ENCODE peak calls at places on chromosome 20, in four cellular contexts. D, O, K and I are unnamed samples.

GRCh38 chr20:41308726-41309413 is 8.7 kb downstream of the ZHX3 start:
- DNase-seq in D (no peak), O (no peak), K (peak), I (no peak)

GRCh38 chr20:17844133-17844429 is 124.5 kb downstream of the SNX5 start:
- DNase-seq in D (no peak), O (no peak), K (no peak), I (no peak)

GRCh38 chr20:32474009-32474716 is 111.0 kb downstream of the NOL4L start:
- DNase-seq in D (no peak), O (no peak), K (peak), I (peak)

GRCh38 chr20:2386516-2387179 is 5.9 kb downstream of the TGM6 start:
- DNase-seq in D (no peak), O (no peak), K (no peak), I (no peak)

GRCh38 chr20:3250091-3250504 is 11.1 kb upstream of the SLC4A11 start:
- DNase-seq in D (no peak), O (peak), K (peak), I (peak)

GRCh38 chr20:21368791-21369190 is 28.5 kb downstream of the NKX2-4 start:
- DNase-seq in D (no peak), O (no peak), K (no peak), I (no peak)

GRCh38 chr20:21396045-21396893 is 1.1 kb downstream of the NKX2-4 start:
- DNase-seq in D (no peak), O (peak), K (no peak), I (no peak)

GRCh38 chr20:59149678-59150504 is 13.7 kb upstream of the ZNF831 start:
- DNase-seq in D (no peak), O (no peak), K (no peak), I (no peak)

GRCh38 chr20:56447227-56447626 is 21.2 kb upstream of the RTF2 start:
- DNase-seq in D (no peak), O (no peak), K (no peak), I (no peak)

GRCh38 chr20:10665791-10666190 is 8.0 kb downstream of the JAG1 start:
- DNase-seq in D (no peak), O (no peak), K (no peak), I (no peak)

GRCh38 chr20:17636523-17637412 is 45.3 kb downstream of the RRBP1 start:
- DNase-seq in D (no peak), O (peak), K (no peak), I (no peak)

GRCh38 chr20:60199866-60200265 is 241.6 kb downstream of the CDH26 start:
- DNase-seq in D (no peak), O (no peak), K (no peak), I (no peak)

GRCh38 chr20:51326241-51326819 is 216.2 kb downstream of the NFATC2 start:
- DNase-seq in D (no peak), O (peak), K (peak), I (peak)

GRCh38 chr20:58251979-58252591 is 23.6 kb upstream of the ANKRD60 start:
- DNase-seq in D (no peak), O (no peak), K (peak), I (peak)

GRCh38 chr20:5886788-5887187 is 63.5 kb downstream of the TRMT6 start:
- DNase-seq in D (no peak), O (no peak), K (no peak), I (no peak)

GRCh38 chr20:33209789-33210188 is 7.4 kb upstream of the BPIFA3 start:
- DNase-seq in D (no peak), O (peak), K (peak), I (peak)

GRCh38 chr20:24411003-24411402 is 58.4 kb upstream of the SYNDIG1 start:
- DNase-seq in D (no peak), O (no peak), K (no peak), I (no peak)

GRCh38 chr20:17972121-17972520 is 3.3 kb downstream of the MGME1 start:
- DNase-seq in D (no peak), O (no peak), K (no peak), I (no peak)

GRCh38 chr20:24147961-24148360 is 159.4 kb upstream of the GGTLC1 start:
- DNase-seq in D (no peak), O (no peak), K (no peak), I (no peak)

GRCh38 chr20:5513975-5514516 is 197.3 kb upstream of the PROKR2 start:
- DNase-seq in D (no peak), O (no peak), K (no peak), I (peak)

GRCh38 chr20:57381596-57382503 is 9.3 kb upstream of the RBM38 start:
- DNase-seq in D (no peak), O (peak), K (peak), I (peak)

GRCh38 chr20:16947346-16947943 is 199.3 kb downstream of the OTOR start:
- DNase-seq in D (no peak), O (no peak), K (no peak), I (no peak)

GRCh38 chr20:24827603-24828295 is 121.3 kb upstream of the CST7 start:
- DNase-seq in D (no peak), O (no peak), K (no peak), I (no peak)

GRCh38 chr20:12673352-12673751 is 335.4 kb upstream of the SPTLC3 start:
- DNase-seq in D (no peak), O (no peak), K (no peak), I (no peak)

GRCh38 chr20:23145281-23145700 is 59.2 kb upstream of the CD93 start:
- DNase-seq in D (no peak), O (no peak), K (no peak), I (no peak)

GRCh38 chr20:37351689-37352610 is 6.0 kb downstream of the SRC start:
- DNase-seq in D (no peak), O (no peak), K (no peak), I (no peak)

GRCh38 chr20:39004508-39004907 is 42.4 kb downstream of the DHX35 start:
- DNase-seq in D (no peak), O (no peak), K (no peak), I (no peak)

GRCh38 chr20:34403063-34403827 is 40.2 kb downstream of the ITCH start:
- DNase-seq in D (no peak), O (no peak), K (no peak), I (peak)

GRCh38 chr20:3744806-3745685 is 12.6 kb downstream of the HSPA12B start:
- DNase-seq in D (no peak), O (peak), K (peak), I (peak)

GRCh38 chr20:40254023-40254772 is 434.8 kb downstream of the MAFB start:
- DNase-seq in D (no peak), O (no peak), K (no peak), I (no peak)
- TF ChIP-seq NR2C2 in D (no peak), O (no peak), K (no peak), I (no peak)

GRCh38 chr20:63740070-63740500 is 509 bp downstream of the SLC2A4RG start:
- DNase-seq in D (no peak), O (peak), K (peak), I (no peak)

GRCh38 chr20:63737940-63738686 is 1.5 kb upstream of the SLC2A4RG start:
- DNase-seq in D (no peak), O (peak), K (peak), I (peak)

GRCh38 chr20:63740501-63741353 is 1.2 kb downstream of the SLC2A4RG start:
- DNase-seq in D (no peak), O (peak), K (peak), I (peak)

GRCh38 chr20:63738687-63739128 is 868 bp upstream of the SLC2A4RG start:
- DNase-seq in D (no peak), O (peak), K (peak), I (peak)

DNA sequence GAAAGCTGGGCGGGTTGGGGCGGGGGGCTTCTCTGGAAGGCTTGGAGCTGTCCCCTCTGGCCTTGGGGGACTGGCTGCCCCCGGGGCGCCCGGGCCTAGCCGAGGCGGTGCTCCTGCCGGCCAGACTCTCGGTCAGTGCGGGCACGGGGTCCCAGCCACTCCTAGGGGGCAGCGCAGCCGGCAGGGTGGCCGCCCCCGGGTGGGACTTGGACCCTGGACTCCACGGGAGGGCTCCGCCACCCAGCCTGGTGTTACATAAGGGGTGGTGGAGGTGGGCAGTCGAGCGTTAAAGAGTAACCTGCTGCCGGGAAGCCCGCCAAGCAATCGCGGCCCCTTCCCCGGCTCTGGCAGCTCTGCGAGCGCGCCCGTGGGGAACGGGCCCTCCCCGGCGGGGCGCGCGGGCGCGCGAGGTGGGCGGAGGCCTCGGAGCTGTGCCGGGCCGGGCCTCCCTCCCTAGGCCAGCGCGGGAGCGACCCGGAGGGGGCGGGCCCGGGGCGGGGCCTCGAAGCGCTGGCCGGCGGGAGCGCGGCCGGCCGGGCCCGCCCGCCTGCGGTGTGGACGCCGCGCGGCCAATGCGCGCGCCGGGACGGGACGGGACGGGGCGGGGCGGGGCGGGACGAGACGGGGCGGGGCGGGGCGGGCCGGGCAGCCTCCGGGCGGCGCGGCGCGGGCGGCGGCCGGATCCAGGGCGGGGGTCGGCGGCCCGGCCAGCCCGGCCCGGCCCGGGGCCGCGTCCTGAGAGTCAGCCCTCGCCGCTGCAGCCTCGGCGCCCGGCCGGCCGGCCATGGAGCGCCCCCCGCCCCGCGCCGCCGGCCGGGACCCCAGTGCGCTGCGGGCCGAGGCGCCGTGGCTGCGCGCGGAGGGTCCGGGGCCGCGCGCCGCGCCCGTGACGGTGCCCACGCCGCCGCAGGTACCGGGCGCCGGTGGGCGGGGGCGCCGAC is at the start of gene SLC2A4RG:
- DNase-seq in D (no peak), O (peak), K (peak), I (peak)
- TF ChIP-seq NR2C2 in D (no peak), O (no peak), K (no peak), I (peak)

DNA sequence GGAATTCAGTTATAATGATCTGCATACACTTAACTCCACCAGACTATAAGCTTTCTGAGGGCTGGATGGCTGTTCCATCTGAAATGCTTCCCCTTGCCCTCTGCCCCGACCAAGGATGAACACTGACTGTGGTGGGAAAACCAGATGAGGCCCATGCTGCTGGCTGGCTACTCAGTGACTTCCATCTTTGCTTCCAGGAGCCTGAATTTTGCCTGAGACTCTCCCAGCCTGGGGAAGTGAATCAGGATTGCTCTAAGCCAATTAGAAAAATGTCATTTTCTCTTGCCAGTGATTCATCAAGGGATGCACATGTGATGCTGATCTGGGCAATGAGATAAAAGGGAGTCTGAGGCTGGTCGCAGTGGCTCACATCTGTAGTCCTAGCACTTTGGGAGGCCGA is 1.7 kb upstream of the TOMM34 start:
- DNase-seq in D (no peak), O (no peak), K (no peak), I (peak)
- TF ChIP-seq NR2C2 in D (no peak), O (no peak), K (no peak), I (no peak)

GRCh38 chr20:53867741-53868351 is 202.5 kb downstream of the BCAS1 start:
- DNase-seq in D (no peak), O (no peak), K (no peak), I (no peak)

GRCh38 chr20:53865905-53866786 is 204.2 kb downstream of the BCAS1 start:
- DNase-seq in D (no peak), O (peak), K (no peak), I (peak)

GRCh38 chr20:53870426-53871199 is 199.8 kb downstream of the BCAS1 start:
- DNase-seq in D (no peak), O (no peak), K (no peak), I (no peak)

GRCh38 chr20:53869466-53870258 is 200.7 kb downstream of the BCAS1 start:
- DNase-seq in D (peak), O (peak), K (peak), I (peak)

GRCh38 chr20:53866787-53867740 is 203.3 kb downstream of the BCAS1 start:
- DNase-seq in D (peak), O (no peak), K (no peak), I (peak)
- TF ChIP-seq NR2C2 in D (no peak), O (no peak), K (no peak), I (no peak)

GRCh38 chr20:1274485-1275313 is 8.6 kb downstream of the SNPH start:
- DNase-seq in D (no peak), O (no peak), K (no peak), I (no peak)

GRCh38 chr20:1269850-1270249 is 3.8 kb downstream of the SNPH start:
- DNase-seq in D (no peak), O (no peak), K (no peak), I (no peak)

GRCh38 chr20:1269235-1269634 is 3.1 kb downstream of the SNPH start:
- DNase-seq in D (no peak), O (no peak), K (no peak), I (no peak)

GRCh38 chr20:1273366-1273765 is 7.3 kb downstream of the SNPH start:
- DNase-seq in D (no peak), O (no peak), K (no peak), I (no peak)

GRCh38 chr20:1272368-1273155 is 6.5 kb downstream of the SNPH start:
- DNase-seq in D (no peak), O (no peak), K (no peak), I (no peak)
- TF ChIP-seq NR2C2 in D (no peak), O (no peak), K (no peak), I (no peak)

DNA sequence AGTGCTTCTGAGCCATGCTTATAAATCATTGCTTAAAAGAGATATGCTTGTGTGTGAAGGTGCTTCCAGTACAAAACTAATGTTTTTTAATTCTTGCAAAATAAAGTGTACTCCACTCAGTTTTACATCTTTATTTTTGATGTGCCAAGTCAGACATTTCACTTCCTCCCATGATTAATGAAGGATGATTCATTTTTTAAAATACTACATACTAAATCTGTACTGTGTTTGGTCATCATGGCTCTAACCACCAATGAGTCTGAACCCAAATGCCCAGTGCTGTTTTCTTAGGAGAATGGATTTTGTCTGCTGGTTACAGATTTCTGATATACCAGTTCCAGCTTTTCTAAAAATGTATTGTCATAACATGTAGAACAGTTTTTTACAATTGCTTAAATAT is 31.9 kb upstream of the RIN2 start:
- DNase-seq in D (no peak), O (no peak), K (no peak), I (no peak)
- TF ChIP-seq NR2C2 in D (no peak), O (no peak), K (no peak), I (no peak)

GRCh38 chr20:63071541-63072181 is 64.9 kb upstream of the BHLHE23 start:
- DNase-seq in D (no peak), O (peak), K (peak), I (no peak)
- TF ChIP-seq NR2C2 in D (no peak), O (no peak), K (no peak), I (no peak)

GRCh38 chr20:49046087-49046900 is at the start of gene CSE1L:
- DNase-seq in D (peak), O (peak), K (peak), I (peak)
- TF ChIP-seq NR2C2 in D (no peak), O (no peak), K (no peak), I (peak)

DNA sequence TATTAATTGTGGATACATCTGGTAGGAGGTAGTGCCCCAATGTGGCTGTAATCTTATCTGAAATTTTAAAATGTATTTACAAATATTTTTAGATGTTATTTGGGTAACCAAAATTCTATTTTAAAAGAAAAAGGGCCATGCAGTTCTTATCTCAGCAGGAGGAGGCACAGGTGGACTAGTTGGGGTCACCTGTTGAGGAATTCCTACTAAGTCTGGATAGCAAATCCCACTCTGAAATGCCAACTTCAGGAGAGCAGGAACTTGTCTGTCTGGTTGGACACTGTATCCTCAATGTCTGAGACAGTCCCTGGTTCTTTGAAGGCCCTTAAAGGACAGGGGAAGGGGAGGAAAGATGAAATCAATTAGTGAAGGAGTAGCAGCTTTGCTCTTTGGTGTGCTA is 82.6 kb downstream of the EYA2 start:
- DNase-seq in D (no peak), O (no peak), K (no peak), I (no peak)
- TF ChIP-seq NR2C2 in D (no peak), O (no peak), K (no peak), I (no peak)

DNA sequence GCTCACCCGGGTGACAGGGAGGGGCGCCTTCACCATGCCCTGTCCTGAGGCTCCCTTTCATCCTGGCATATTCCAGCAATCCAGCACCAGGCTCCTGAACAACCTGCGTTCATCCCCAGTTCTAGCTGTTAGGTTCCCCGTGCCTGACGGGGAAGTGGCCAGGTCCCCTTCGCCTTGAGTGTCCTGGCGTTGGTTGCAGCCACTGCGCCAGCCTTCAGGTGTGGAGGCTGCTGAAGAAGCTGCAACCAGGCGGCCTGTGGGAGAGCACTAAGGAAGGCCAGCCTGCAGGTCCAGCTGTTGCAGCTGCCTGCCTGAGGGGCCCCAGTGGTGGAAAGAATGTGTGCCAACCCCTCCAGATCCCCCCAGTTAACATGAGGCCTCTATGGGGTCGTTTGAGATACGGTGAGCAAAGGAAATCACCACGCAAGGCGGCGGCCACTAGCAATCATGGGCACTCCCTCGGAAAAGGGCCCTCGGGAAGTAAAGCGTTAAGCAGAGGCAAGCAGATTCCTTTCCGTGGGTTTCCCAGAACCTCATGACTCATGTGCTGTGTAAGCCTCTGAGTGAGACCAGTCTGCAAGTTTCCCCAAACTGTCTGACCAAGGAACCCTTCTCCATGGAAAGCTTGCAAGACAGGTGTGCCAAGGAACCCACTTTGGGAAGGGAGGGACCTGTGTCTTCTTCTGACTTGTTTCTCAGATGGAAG is 320.8 kb downstream of the TAF4 start:
- DNase-seq in D (no peak), O (no peak), K (no peak), I (no peak)
- TF ChIP-seq NR2C2 in D (no peak), O (no peak), K (no peak), I (no peak)